ENCODE peak calls at places on chromosomes 12 and 14, in five cellular contexts. D is uterus, M is left lung, I is body of pancreas, X is SK-N-DZ. Z is an unnamed sample.

GRCh38 chr12:95258146-95258545 is 40.5 kb downstream of the VEZT start:
- DNase-seq in D (no peak), M (no peak), I (no peak), X (no peak), Z (no peak)

GRCh38 chr14:101521306-101521935 is 39.9 kb upstream of the DIO3 start:
- DNase-seq in D (peak), M (no peak), I (no peak), X (no peak), Z (no peak)

GRCh38 chr14:100605706-100606686 is 18.8 kb upstream of the BEGAIN start:
- DNase-seq in D (no peak), M (no peak), I (peak), X (no peak), Z (no peak)

GRCh38 chr12:122868471-122869177 is 27.3 kb downstream of the VPS37B start:
- DNase-seq in D (no peak), M (no peak), I (no peak), X (no peak), Z (no peak)

GRCh38 chr12:41979574-41979973 is 165.1 kb downstream of the GXYLT1 start:
- DNase-seq in D (no peak), M (no peak), I (no peak), X (peak), Z (no peak)

GRCh38 chr12:52347546-52348510 is 19.5 kb downstream of the KRT85 start:
- DNase-seq in D (no peak), M (no peak), I (no peak), X (no peak), Z (no peak)

GRCh38 chr12:114226241-114226928 is 179.6 kb downstream of the TBX5 start:
- DNase-seq in D (no peak), M (no peak), I (no peak), X (no peak), Z (no peak)

GRCh38 chr14:55624913-55625312 is 44.9 kb downstream of the KTN1 start:
- DNase-seq in D (no peak), M (no peak), I (no peak), X (no peak), Z (no peak)

GRCh38 chr14:65303185-65303901 is 109.2 kb upstream of the FUT8 start:
- DNase-seq in D (no peak), M (no peak), I (no peak), X (no peak), Z (no peak)

GRCh38 chr12:104292872-104293794 is 10.4 kb upstream of the EID3 start:
- DNase-seq in D (no peak), M (no peak), I (no peak), X (no peak), Z (no peak)

GRCh38 chr14:74510955-74511354 is 17.4 kb downstream of the ISCA2 start:
- DNase-seq in D (no peak), M (no peak), I (no peak), X (no peak), Z (peak)

Z was measured in CD14-positive monocyte.